ENCODE peak calls at places on chromosomes 2 and 18, in eight cellular contexts. One of them, this sample, is unnamed.

GRCh38 chr18:1846640-1847039 is 724.7 kb downstream of the METTL4 start:
- DNase-seq in naive B cell: no peak
- DNase-seq in NCI-H510A treated with DMSO at 0.1 percent for 48 hours: no peak
- DNase-seq in mammary epithelial cell: peak
- DNase-seq in ACHN: peak
- DNase-seq in NCI-H1436: no peak
- DNase-seq in GM04503: no peak
- DNase-seq in astrocyte of the spinal cord: peak
- DNase-seq in this sample: no peak

GRCh38 chr2:189485146-189485545 is 43.9 kb downstream of the WDR75 start:
- DNase-seq in NCI-H1436: no peak
- DNase-seq in naive B cell: no peak
- DNase-seq in GM04503: no peak
- DNase-seq in NCI-H510A treated with DMSO at 0.1 percent for 48 hours: no peak
- DNase-seq in astrocyte of the spinal cord: no peak
- DNase-seq in mammary epithelial cell: no peak
- DNase-seq in ACHN: no peak
- DNase-seq in this sample: no peak

GRCh38 chr2:163441603-163442002 is 294.2 kb downstream of the FIGN start:
- DNase-seq in NCI-H510A treated with DMSO at 0.1 percent for 48 hours: no peak
- DNase-seq in NCI-H1436: no peak
- DNase-seq in GM04503: no peak
- DNase-seq in ACHN: no peak
- DNase-seq in astrocyte of the spinal cord: no peak
- DNase-seq in naive B cell: no peak
- DNase-seq in mammary epithelial cell: peak
- DNase-seq in this sample: no peak

GRCh38 chr18:63774511-63774910 is 707 bp upstream of the SERPINB7 start:
- DNase-seq in NCI-H510A treated with DMSO at 0.1 percent for 48 hours: no peak
- DNase-seq in ACHN: no peak
- DNase-seq in GM04503: no peak
- DNase-seq in astrocyte of the spinal cord: no peak
- DNase-seq in mammary epithelial cell: peak
- DNase-seq in NCI-H1436: no peak
- DNase-seq in naive B cell: no peak
- DNase-seq in this sample: no peak

GRCh38 chr2:23124214-23124735 is 260.7 kb upstream of the KLHL29 start:
- DNase-seq in ACHN: no peak
- DNase-seq in naive B cell: no peak
- DNase-seq in GM04503: no peak
- DNase-seq in NCI-H1436: no peak
- DNase-seq in astrocyte of the spinal cord: no peak
- DNase-seq in NCI-H510A treated with DMSO at 0.1 percent for 48 hours: no peak
- DNase-seq in mammary epithelial cell: no peak
- DNase-seq in this sample: no peak

GRCh38 chr18:36850527-36851201 is 21.7 kb downstream of the KIAA1328 start:
- DNase-seq in GM04503: peak
- DNase-seq in NCI-H510A treated with DMSO at 0.1 percent for 48 hours: no peak
- DNase-seq in NCI-H1436: no peak
- DNase-seq in astrocyte of the spinal cord: peak
- DNase-seq in naive B cell: no peak
- DNase-seq in mammary epithelial cell: peak
- DNase-seq in ACHN: peak
- DNase-seq in this sample: no peak

GRCh38 chr18:48931680-48932461 is 18.9 kb downstream of the SMAD7 start:
- DNase-seq in astrocyte of the spinal cord: no peak
- DNase-seq in naive B cell: no peak
- DNase-seq in NCI-H1436: no peak
- DNase-seq in mammary epithelial cell: no peak
- DNase-seq in NCI-H510A treated with DMSO at 0.1 percent for 48 hours: no peak
- DNase-seq in ACHN: peak
- DNase-seq in GM04503: no peak
- DNase-seq in this sample: no peak

GRCh38 chr18:71807586-71807985 is 736.6 kb downstream of the CBLN2 start:
- DNase-seq in mammary epithelial cell: no peak
- DNase-seq in ACHN: no peak
- DNase-seq in GM04503: no peak
- DNase-seq in naive B cell: no peak
- DNase-seq in NCI-H510A treated with DMSO at 0.1 percent for 48 hours: no peak
- DNase-seq in astrocyte of the spinal cord: no peak
- DNase-seq in NCI-H1436: no peak
- DNase-seq in this sample: no peak

GRCh38 chr18:43671431-43671830 is 394.1 kb upstream of the SYT4 start:
- DNase-seq in astrocyte of the spinal cord: no peak
- DNase-seq in naive B cell: no peak
- DNase-seq in NCI-H510A treated with DMSO at 0.1 percent for 48 hours: no peak
- DNase-seq in NCI-H1436: no peak
- DNase-seq in mammary epithelial cell: peak
- DNase-seq in ACHN: no peak
- DNase-seq in GM04503: no peak
- DNase-seq in this sample: no peak

GRCh38 chr18:36187138-36187825 is at the start of gene MOCOS:
- DNase-seq in ACHN: peak
- DNase-seq in GM04503: no peak
- DNase-seq in NCI-H510A treated with DMSO at 0.1 percent for 48 hours: peak
- DNase-seq in astrocyte of the spinal cord: peak
- DNase-seq in naive B cell: peak
- DNase-seq in NCI-H1436: no peak
- DNase-seq in mammary epithelial cell: peak
- DNase-seq in this sample: no peak

GRCh38 chr2:854460-854859 is 96.2 kb upstream of the SNTG2 start:
- DNase-seq in naive B cell: peak
- DNase-seq in NCI-H510A treated with DMSO at 0.1 percent for 48 hours: peak
- DNase-seq in NCI-H1436: no peak
- DNase-seq in astrocyte of the spinal cord: no peak
- DNase-seq in ACHN: peak
- DNase-seq in mammary epithelial cell: no peak
- DNase-seq in GM04503: no peak
- DNase-seq in this sample: no peak

GRCh38 chr18:23263551-23264235 is 128.4 kb downstream of the CABLES1 start:
- DNase-seq in naive B cell: no peak
- DNase-seq in NCI-H1436: no peak
- DNase-seq in GM04503: no peak
- DNase-seq in mammary epithelial cell: no peak
- DNase-seq in astrocyte of the spinal cord: no peak
- DNase-seq in ACHN: no peak
- DNase-seq in NCI-H510A treated with DMSO at 0.1 percent for 48 hours: no peak
- DNase-seq in this sample: no peak

GRCh38 chr2:18119883-18120282 is 241.4 kb downstream of the KCNS3 start:
- DNase-seq in GM04503: peak
- DNase-seq in astrocyte of the spinal cord: peak
- DNase-seq in mammary epithelial cell: no peak
- DNase-seq in ACHN: no peak
- DNase-seq in naive B cell: no peak
- DNase-seq in NCI-H1436: no peak
- DNase-seq in NCI-H510A treated with DMSO at 0.1 percent for 48 hours: no peak
- DNase-seq in this sample: no peak

GRCh38 chr18:839224-840079 is 27.4 kb upstream of the YES1 start:
- DNase-seq in naive B cell: peak
- DNase-seq in mammary epithelial cell: peak
- DNase-seq in astrocyte of the spinal cord: peak
- DNase-seq in NCI-H510A treated with DMSO at 0.1 percent for 48 hours: peak
- DNase-seq in ACHN: peak
- DNase-seq in NCI-H1436: peak
- DNase-seq in GM04503: peak
- DNase-seq in this sample: peak

GRCh38 chr2:3661149-3661660 is 3.2 kb downstream of the ALLC start:
- DNase-seq in GM04503: no peak
- DNase-seq in NCI-H510A treated with DMSO at 0.1 percent for 48 hours: no peak
- DNase-seq in mammary epithelial cell: no peak
- DNase-seq in NCI-H1436: no peak
- DNase-seq in ACHN: no peak
- DNase-seq in naive B cell: no peak
- DNase-seq in astrocyte of the spinal cord: no peak
- DNase-seq in this sample: no peak

GRCh38 chr2:170362895-170363582 is 185.1 kb downstream of the MYO3B start:
- DNase-seq in naive B cell: no peak
- DNase-seq in astrocyte of the spinal cord: no peak
- DNase-seq in NCI-H510A treated with DMSO at 0.1 percent for 48 hours: peak
- DNase-seq in mammary epithelial cell: no peak
- DNase-seq in ACHN: no peak
- DNase-seq in NCI-H1436: peak
- DNase-seq in GM04503: peak
- DNase-seq in this sample: no peak

GRCh38 chr2:18299423-18300212 is 260.8 kb downstream of the RDH14 start:
- DNase-seq in ACHN: peak
- DNase-seq in naive B cell: no peak
- DNase-seq in GM04503: peak
- DNase-seq in NCI-H1436: no peak
- DNase-seq in astrocyte of the spinal cord: peak
- DNase-seq in mammary epithelial cell: peak
- DNase-seq in NCI-H510A treated with DMSO at 0.1 percent for 48 hours: no peak
- DNase-seq in this sample: no peak

GRCh38 chr2:101717041-101717817 is 19.7 kb downstream of the MAP4K4 start:
- DNase-seq in mammary epithelial cell: no peak
- DNase-seq in NCI-H510A treated with DMSO at 0.1 percent for 48 hours: no peak
- DNase-seq in naive B cell: peak
- DNase-seq in NCI-H1436: no peak
- DNase-seq in astrocyte of the spinal cord: no peak
- DNase-seq in ACHN: no peak
- DNase-seq in GM04503: no peak
- DNase-seq in this sample: no peak

GRCh38 chr2:85564144-85564563 is 2.9 kb upstream of the GGCX start:
- DNase-seq in GM04503: no peak
- DNase-seq in NCI-H510A treated with DMSO at 0.1 percent for 48 hours: no peak
- DNase-seq in NCI-H1436: no peak
- DNase-seq in astrocyte of the spinal cord: no peak
- DNase-seq in naive B cell: peak
- DNase-seq in ACHN: no peak
- DNase-seq in mammary epithelial cell: no peak
- DNase-seq in this sample: peak

GRCh38 chr2:222756951-222757645 is 85.6 kb downstream of the MOGAT1 start:
- DNase-seq in GM04503: peak
- DNase-seq in astrocyte of the spinal cord: peak
- DNase-seq in NCI-H510A treated with DMSO at 0.1 percent for 48 hours: no peak
- DNase-seq in mammary epithelial cell: peak
- DNase-seq in ACHN: peak
- DNase-seq in NCI-H1436: no peak
- DNase-seq in naive B cell: no peak
- DNase-seq in this sample: no peak

GRCh38 chr2:120764434-120764833 is 28.8 kb downstream of the GLI2 start:
- DNase-seq in GM04503: no peak
- DNase-seq in NCI-H510A treated with DMSO at 0.1 percent for 48 hours: no peak
- DNase-seq in naive B cell: no peak
- DNase-seq in NCI-H1436: no peak
- DNase-seq in mammary epithelial cell: no peak
- DNase-seq in astrocyte of the spinal cord: no peak
- DNase-seq in ACHN: no peak
- DNase-seq in this sample: no peak

GRCh38 chr2:24007693-24008092 is 2.2 kb upstream of the MFSD2B start:
- DNase-seq in naive B cell: no peak
- DNase-seq in GM04503: no peak
- DNase-seq in ACHN: no peak
- DNase-seq in NCI-H1436: no peak
- DNase-seq in astrocyte of the spinal cord: no peak
- DNase-seq in mammary epithelial cell: no peak
- DNase-seq in NCI-H510A treated with DMSO at 0.1 percent for 48 hours: no peak
- DNase-seq in this sample: no peak

GRCh38 chr18:22018366-22018765 is 151.0 kb upstream of the GATA6 start:
- DNase-seq in naive B cell: no peak
- DNase-seq in GM04503: no peak
- DNase-seq in astrocyte of the spinal cord: no peak
- DNase-seq in ACHN: no peak
- DNase-seq in NCI-H510A treated with DMSO at 0.1 percent for 48 hours: no peak
- DNase-seq in mammary epithelial cell: no peak
- DNase-seq in NCI-H1436: no peak
- DNase-seq in this sample: no peak

GRCh38 chr2:152445791-152446201 is 110.8 kb downstream of the FMNL2 start:
- DNase-seq in astrocyte of the spinal cord: peak
- DNase-seq in ACHN: peak
- DNase-seq in mammary epithelial cell: peak
- DNase-seq in naive B cell: no peak
- DNase-seq in NCI-H510A treated with DMSO at 0.1 percent for 48 hours: no peak
- DNase-seq in NCI-H1436: no peak
- DNase-seq in GM04503: peak
- DNase-seq in this sample: no peak

GRCh38 chr2:10891848-10892247 is 19.9 kb upstream of the KCNF1 start:
- DNase-seq in NCI-H510A treated with DMSO at 0.1 percent for 48 hours: no peak
- DNase-seq in NCI-H1436: no peak
- DNase-seq in astrocyte of the spinal cord: no peak
- DNase-seq in GM04503: no peak
- DNase-seq in mammary epithelial cell: no peak
- DNase-seq in naive B cell: no peak
- DNase-seq in ACHN: no peak
- DNase-seq in this sample: no peak

GRCh38 chr2:61135510-61135909 is 26.5 kb upstream of the C2orf74 start:
- DNase-seq in astrocyte of the spinal cord: peak
- DNase-seq in NCI-H510A treated with DMSO at 0.1 percent for 48 hours: no peak
- DNase-seq in NCI-H1436: no peak
- DNase-seq in naive B cell: no peak
- DNase-seq in ACHN: peak
- DNase-seq in mammary epithelial cell: peak
- DNase-seq in GM04503: no peak
- DNase-seq in this sample: peak

GRCh38 chr18:49006641-49007136 is 55.9 kb upstream of the SMAD7 start:
- DNase-seq in ACHN: no peak
- DNase-seq in NCI-H1436: peak
- DNase-seq in mammary epithelial cell: peak
- DNase-seq in astrocyte of the spinal cord: peak
- DNase-seq in naive B cell: no peak
- DNase-seq in GM04503: no peak
- DNase-seq in NCI-H510A treated with DMSO at 0.1 percent for 48 hours: no peak
- DNase-seq in this sample: no peak

GRCh38 chr2:8677646-8678592 is 3.9 kb upstream of the ID2 start:
- DNase-seq in ACHN: peak
- DNase-seq in NCI-H1436: peak
- DNase-seq in mammary epithelial cell: peak
- DNase-seq in NCI-H510A treated with DMSO at 0.1 percent for 48 hours: peak
- DNase-seq in astrocyte of the spinal cord: peak
- DNase-seq in GM04503: no peak
- DNase-seq in naive B cell: peak
- DNase-seq in this sample: no peak

GRCh38 chr2:173962036-173962435 is 3.1 kb downstream of the SP3 start:
- DNase-seq in naive B cell: no peak
- DNase-seq in GM04503: no peak
- DNase-seq in NCI-H1436: no peak
- DNase-seq in ACHN: no peak
- DNase-seq in NCI-H510A treated with DMSO at 0.1 percent for 48 hours: peak
- DNase-seq in astrocyte of the spinal cord: no peak
- DNase-seq in mammary epithelial cell: no peak
- DNase-seq in this sample: no peak

GRCh38 chr18:13613591-13614317 is 112.6 kb downstream of the FAM210A start:
- DNase-seq in GM04503: no peak
- DNase-seq in ACHN: no peak
- DNase-seq in astrocyte of the spinal cord: no peak
- DNase-seq in naive B cell: peak
- DNase-seq in NCI-H1436: no peak
- DNase-seq in NCI-H510A treated with DMSO at 0.1 percent for 48 hours: peak
- DNase-seq in mammary epithelial cell: no peak
- DNase-seq in this sample: no peak

GRCh38 chr2:105804266-105804665 is 59.6 kb downstream of the NCK2 start:
- DNase-seq in naive B cell: no peak
- DNase-seq in GM04503: no peak
- DNase-seq in mammary epithelial cell: no peak
- DNase-seq in NCI-H1436: peak
- DNase-seq in astrocyte of the spinal cord: peak
- DNase-seq in NCI-H510A treated with DMSO at 0.1 percent for 48 hours: peak
- DNase-seq in ACHN: no peak
- DNase-seq in this sample: no peak

GRCh38 chr2:75489682-75490180 is 71.0 kb downstream of the EVA1A start:
- DNase-seq in GM04503: no peak
- DNase-seq in naive B cell: no peak
- DNase-seq in NCI-H510A treated with DMSO at 0.1 percent for 48 hours: no peak
- DNase-seq in astrocyte of the spinal cord: no peak
- DNase-seq in ACHN: no peak
- DNase-seq in mammary epithelial cell: no peak
- DNase-seq in NCI-H1436: no peak
- DNase-seq in this sample: no peak

GRCh38 chr2:191597186-191597751 is 80.7 kb upstream of the NABP1 start:
- DNase-seq in NCI-H1436: no peak
- DNase-seq in naive B cell: no peak
- DNase-seq in NCI-H510A treated with DMSO at 0.1 percent for 48 hours: peak
- DNase-seq in ACHN: no peak
- DNase-seq in astrocyte of the spinal cord: no peak
- DNase-seq in mammary epithelial cell: no peak
- DNase-seq in GM04503: no peak
- DNase-seq in this sample: no peak

GRCh38 chr2:224405841-224406370 is 4.0 kb upstream of the FAM124B start:
- DNase-seq in NCI-H510A treated with DMSO at 0.1 percent for 48 hours: no peak
- DNase-seq in ACHN: no peak
- DNase-seq in GM04503: no peak
- DNase-seq in naive B cell: no peak
- DNase-seq in NCI-H1436: no peak
- DNase-seq in astrocyte of the spinal cord: no peak
- DNase-seq in mammary epithelial cell: no peak
- DNase-seq in this sample: peak

This sample was measured in AML-193.